ENCODE peak calls at places on chromosomes 16 and 17, in six cellular contexts. W is iris pigment epithelial cell; D is glutamatergic neuron; K is neural progenitor cell; Y is GM23338; B is stimulated activated CD8-positive, alpha-beta memory T cell treated with anti-CD3 and anti-CD28 coated beads, Interleukin-15, amount 100 ng/mL, for 4 hours. P is an unnamed sample.
A peak's percentile ranks its signal among the peaks of the same experiment; 100 is the strongest.

GRCh38 chr17:53950207-53950857 is 127.6 kb downstream of the KIF2B start:
- DNase-seq in W (no peak), D (no peak), K (peak; percentile 63), Y (peak; percentile 82), B (no peak), P (no peak)

GRCh38 chr17:61943117-61943516 is 15.3 kb upstream of the INTS2 start:
- DNase-seq in W (no peak), D (no peak), K (no peak), Y (no peak), B (no peak), P (no peak)

GRCh38 chr16:85126731-85127662 is 14.7 kb upstream of the CIBAR2 start:
- DNase-seq in W (peak; percentile 93), D (peak; percentile 67), K (peak; percentile 69), Y (peak; percentile 75), B (peak; percentile 26), P (no peak)

GRCh38 chr17:29594441-29595090 is 1.6 kb downstream of the ANKRD13B start:
- DNase-seq in W (no peak), D (peak; percentile 12), K (no peak), Y (no peak), B (no peak), P (no peak)

GRCh38 chr17:9865585-9865984 is 39.5 kb downstream of the RCVRN start:
- DNase-seq in W (peak; percentile 30), D (no peak), K (no peak), Y (no peak), B (no peak), P (no peak)

GRCh38 chr17:75843577-75844529 is at the start of gene UNC13D:
- DNase-seq in W (no peak), D (peak; percentile 21), K (no peak), Y (no peak), B (no peak), P (peak; percentile 74)

GRCh38 chr17:57636274-57636673 is 108.8 kb downstream of the CCDC182 start:
- DNase-seq in W (no peak), D (no peak), K (no peak), Y (no peak), B (no peak), P (no peak)

GRCh38 chr17:59547131-59547915 is 18.1 kb upstream of the DHX40 start:
- DNase-seq in W (no peak), D (peak; percentile 17), K (no peak), Y (peak; percentile 22), B (no peak), P (no peak)

GRCh38 chr16:67213197-67214019 is 13.5 kb upstream of the TMEM208 start:
- DNase-seq in W (no peak), D (no peak), K (no peak), Y (no peak), B (no peak), P (no peak)

GRCh38 chr16:84604477-84605013 is 13.3 kb downstream of the COTL1 start:
- DNase-seq in W (no peak), D (no peak), K (peak; percentile 66), Y (no peak), B (no peak), P (no peak)

GRCh38 chr16:29012913-29013641 is 28.2 kb downstream of the LAT start:
- DNase-seq in W (no peak), D (no peak), K (no peak), Y (no peak), B (no peak), P (no peak)

GRCh38 chr17:2963332-2964027 is 99.9 kb downstream of the OR1D5 start:
- DNase-seq in W (no peak), D (no peak), K (no peak), Y (no peak), B (no peak), P (no peak)

GRCh38 chr17:35807371-35808144 is 1.7 kb upstream of the TAF15 start:
- DNase-seq in W (peak; percentile 59), D (no peak), K (no peak), Y (no peak), B (no peak), P (no peak)

GRCh38 chr17:81040791-81041337 is 5.9 kb downstream of the BAIAP2 start:
- DNase-seq in W (no peak), D (no peak), K (peak; percentile 52), Y (peak; percentile 82), B (no peak), P (peak; percentile 66)

GRCh38 chr17:28330671-28331070 is 4.6 kb downstream of the IFT20 start:
- DNase-seq in W (no peak), D (no peak), K (no peak), Y (no peak), B (no peak), P (no peak)

GRCh38 chr17:68326681-68327080 is 35.4 kb downstream of the ARSG start:
- DNase-seq in W (peak; percentile 29), D (no peak), K (no peak), Y (no peak), B (peak; percentile 25), P (no peak)

P was measured in GM12892.